ENCODE peak calls at places on chromosomes 3 and 15, in four cellular contexts. U, G, I and X are unnamed samples.
A peak's percentile ranks its signal among the peaks of the same experiment; 100 is the strongest.

GRCh38 chr3:37071921-37072320 is 78.6 kb downstream of the MLH1 start:
- DNase-seq in G (no peak), I (no peak), U (no peak), X (peak; percentile 38)

GRCh38 chr3:186472466-186473008 is 71.6 kb downstream of the CRYGS start:
- DNase-seq in I (peak; percentile 13), U (no peak), G (no peak), X (no peak)

GRCh38 chr3:32276279-32276841 is 37.9 kb downstream of the CMTM8 start:
- DNase-seq in I (peak; percentile 8), G (no peak), U (no peak), X (peak; percentile 66)

GRCh38 chr15:82843561-82843960 is 34.1 kb downstream of the WHAMM start:
- DNase-seq in U (no peak), I (no peak), G (no peak), X (no peak)

GRCh38 chr15:56468271-56468912 is 3.5 kb upstream of the MNS1 start:
- DNase-seq in I (peak; percentile 9), U (no peak), G (no peak), X (no peak)

GRCh38 chr3:52394751-52395502 is 50.0 kb downstream of the SEMA3G start:
- DNase-seq in I (no peak), G (no peak), U (no peak), X (no peak)

GRCh38 chr3:120435621-120436020 is 15.2 kb downstream of the FSTL1 start:
- DNase-seq in I (peak; percentile 73), G (peak; percentile 50), U (no peak), X (no peak)

GRCh38 chr15:71125831-71126453 is 10.7 kb downstream of the THSD4 start:
- DNase-seq in G (no peak), U (no peak), I (peak; percentile 29), X (no peak)

GRCh38 chr3:88059380-88060160 is 515 bp downstream of the ZNF654 start:
- DNase-seq in U (no peak), I (no peak), G (no peak), X (no peak)

GRCh38 chr15:78978601-78979179 is 33.8 kb upstream of the CTSH start:
- DNase-seq in G (no peak), U (no peak), I (no peak), X (no peak)

GRCh38 chr3:61645148-61645547 is 83.8 kb downstream of the PTPRG start:
- DNase-seq in I (no peak), G (no peak), U (no peak), X (no peak)

GRCh38 chr3:71851878-71852277 is 66.9 kb upstream of the PROK2 start:
- DNase-seq in I (no peak), G (no peak), U (no peak), X (no peak)

GRCh38 chr3:71849674-71850073 is 64.7 kb upstream of the PROK2 start:
- DNase-seq in U (no peak), I (no peak), G (no peak), X (no peak)

GRCh38 chr3:71854096-71854495 is 69.1 kb upstream of the PROK2 start:
- DNase-seq in G (no peak), I (no peak), U (no peak), X (no peak)

GRCh38 chr3:71847794-71848193 is 62.8 kb upstream of the PROK2 start:
- DNase-seq in G (no peak), I (no peak), U (no peak), X (no peak)

GRCh38 chr3:71850654-71851053 is 65.7 kb upstream of the PROK2 start:
- DNase-seq in U (no peak), I (no peak), G (no peak), X (no peak)
- H3K9me3 ChIP-seq in U (no peaks in the 10 kb centered on the region), I (no peaks in the 10 kb centered on the region), G (no peaks in the 10 kb centered on the region), X (no peaks in the 10 kb centered on the region)

GRCh38 chr3:140626856-140627255 is 51.0 kb upstream of the TRIM42 start:
- DNase-seq in G (no peak), U (no peak), I (no peak), X (no peak)
- TF ChIP-seq CTCF in G (no peak), U (no peak), I (no peak), X (no peak)

GRCh38 chr15:25091421-25092158 is 136.8 kb downstream of the SNRPN start:
- DNase-seq in U (peak; percentile 13), I (no peak), G (no peak), X (no peak)

GRCh38 chr15:25089577-25089976 is 134.8 kb downstream of the SNRPN start:
- DNase-seq in U (no peak), G (no peak), I (no peak), X (no peak)

GRCh38 chr15:25092661-25093060 is 137.9 kb downstream of the SNRPN start:
- DNase-seq in G (no peak), I (peak; percentile 4), U (no peak), X (no peak)

GRCh38 chr15:25088261-25088790 is 133.5 kb downstream of the SNRPN start:
- DNase-seq in U (peak; percentile 5), I (no peak), G (no peak), X (no peak)

GRCh38 chr15:25090073-25090733 is 135.4 kb downstream of the SNRPN start:
- DNase-seq in G (no peak), U (peak; percentile 11), I (no peak), X (no peak)
- H3K9me3 ChIP-seq in G (peaks cover 13% of the 10 kb centered on the region), U (peaks cover 43% of the 10 kb centered on the region), I (peaks cover 62% of the 10 kb centered on the region), X (no peaks in the 10 kb centered on the region)

GRCh38 chr3:100891033-100891432 is 102.2 kb downstream of the ABI3BP start:
- DNase-seq in I (peak; percentile 82), U (no peak), G (no peak), X (peak; percentile 70)

GRCh38 chr3:100893108-100893507 is 100.1 kb downstream of the ABI3BP start:
- DNase-seq in U (no peak), I (peak; percentile 6), G (no peak), X (peak; percentile 27)

GRCh38 chr3:100896994-100897393 is 96.2 kb downstream of the ABI3BP start:
- DNase-seq in G (no peak), I (no peak), U (no peak), X (no peak)

GRCh38 chr3:100891827-100892226 is 101.4 kb downstream of the ABI3BP start:
- DNase-seq in G (no peak), U (no peak), I (peak; percentile 10), X (no peak)

DNA sequence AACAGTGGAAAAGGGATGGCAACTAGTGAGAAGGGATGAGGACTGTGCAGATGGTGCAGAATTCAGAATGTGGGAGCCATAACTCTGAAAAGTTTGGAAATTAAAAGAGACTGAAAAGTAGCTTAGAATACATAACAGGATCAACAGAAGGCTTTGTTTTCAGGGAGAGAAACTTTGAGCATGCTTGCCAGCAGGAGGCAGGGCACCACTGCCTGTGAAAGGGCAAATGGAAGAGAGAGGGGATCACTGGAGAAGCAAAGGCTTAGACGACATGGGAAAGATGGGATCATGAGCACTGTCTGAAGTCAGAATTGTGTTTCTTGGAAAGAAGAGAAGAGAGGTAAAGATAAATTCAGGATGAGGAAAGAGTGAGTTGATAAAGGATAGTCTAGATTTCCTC is 99.6 kb downstream of the ABI3BP start:
- DNase-seq in G (no peak), U (no peak), I (peak; percentile 66), X (peak; percentile 18)
- TF ChIP-seq CTCF in G (peak; percentile 71), U (no peak), I (peak; percentile 81), X (peak; percentile 85)

DNA sequence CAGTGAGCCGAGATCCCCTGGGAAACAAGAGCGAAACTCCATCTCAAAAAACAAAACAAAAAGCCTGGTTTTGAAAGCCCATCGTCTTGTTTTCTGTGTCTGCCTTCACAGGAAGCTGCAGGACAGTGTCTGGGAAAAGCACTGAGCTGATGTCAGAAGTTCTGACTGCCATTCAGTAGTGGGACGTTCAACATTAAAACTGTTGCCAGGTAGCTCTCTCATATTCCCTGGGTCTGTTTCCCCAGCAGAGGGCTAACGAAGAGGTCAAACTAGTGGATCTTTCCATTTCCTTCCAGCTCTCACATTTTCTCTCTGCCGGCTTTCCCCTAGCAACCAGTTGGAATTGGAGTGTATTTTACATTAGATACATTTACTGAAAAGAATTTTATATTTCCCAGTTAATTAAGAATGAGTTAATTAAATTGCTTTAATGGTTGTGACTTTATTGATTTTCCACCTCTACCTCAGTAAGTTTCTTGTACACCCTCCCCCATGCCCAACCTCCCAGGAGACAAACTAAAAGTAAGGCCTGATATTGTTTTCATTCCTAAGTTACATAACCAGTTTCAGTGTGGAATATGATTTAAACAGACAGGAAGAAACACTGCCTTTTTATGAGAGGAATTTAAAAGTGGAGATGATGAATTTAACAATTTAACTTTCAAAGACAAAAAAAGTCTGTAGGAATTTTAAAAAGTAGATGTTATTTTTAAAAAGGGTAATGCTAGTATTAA is 29.9 kb downstream of the RCN2 start:
- DNase-seq in U (no peak), I (no peak), G (no peak), X (no peak)
- H3K9me3 ChIP-seq in U (no peaks in the 10 kb centered on the region), I (no peaks in the 10 kb centered on the region), G (no peaks in the 10 kb centered on the region), X (no peaks in the 10 kb centered on the region)

DNA sequence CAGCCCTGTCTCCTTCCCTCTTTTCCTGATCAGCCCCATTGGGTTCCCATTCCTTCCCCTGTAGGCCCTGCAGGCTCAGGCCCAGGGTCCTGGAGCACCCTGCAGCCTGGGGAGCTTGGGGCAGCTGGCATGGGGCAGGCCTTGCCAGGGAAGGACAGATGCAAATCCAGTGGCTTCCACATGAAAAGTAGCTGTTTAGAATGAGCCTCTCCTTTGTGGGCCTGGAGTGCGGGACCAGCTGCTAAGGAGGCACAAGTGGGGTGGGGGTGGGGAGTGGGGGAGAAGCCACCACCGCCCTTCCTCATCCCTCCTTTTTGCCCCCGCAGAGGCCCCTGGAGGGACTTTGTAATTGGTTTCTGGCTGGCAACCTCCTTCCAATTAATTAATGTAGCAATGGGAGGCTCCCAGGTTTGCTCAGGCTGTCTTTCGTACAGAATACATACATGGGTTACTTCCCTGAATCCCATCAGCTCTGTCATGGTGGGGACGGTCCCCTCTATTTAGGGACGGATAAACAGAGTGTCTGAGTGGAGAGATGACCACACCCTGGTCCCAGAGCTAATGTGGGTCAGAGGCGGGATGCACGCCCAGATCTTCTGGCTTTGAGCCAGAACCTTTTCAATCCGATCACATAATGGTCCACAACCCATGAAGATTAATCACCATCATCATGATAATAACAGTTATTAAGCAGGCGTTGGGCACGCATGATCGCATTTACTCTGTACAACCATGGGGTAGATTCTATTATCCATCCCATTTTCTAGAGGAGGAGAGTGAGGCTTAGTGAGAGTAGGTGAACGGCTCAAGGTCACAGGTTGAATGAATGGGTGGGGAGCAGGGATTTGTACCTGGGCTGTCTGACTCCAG is 6.1 kb downstream of the CORO2B start:
- DNase-seq in I (no peak), G (no peak), U (no peak), X (no peak)
- TF ChIP-seq CTCF in I (no peak), G (no peak), U (no peak), X (no peak)

GRCh38 chr3:128854382-128854939 is 25.0 kb upstream of the ACAD9 start:
- DNase-seq in G (no peak), I (no peak), U (no peak), X (no peak)

GRCh38 chr3:128858167-128858566 is 21.3 kb upstream of the ACAD9 start:
- DNase-seq in G (no peak), U (no peak), I (no peak), X (no peak)

GRCh38 chr3:128853826-128854225 is 25.6 kb upstream of the ACAD9 start:
- DNase-seq in G (no peak), U (no peak), I (no peak), X (no peak)

GRCh38 chr3:128851601-128852000 is 27.8 kb upstream of the ACAD9 start:
- DNase-seq in I (no peak), U (no peak), G (no peak), X (no peak)

DNA sequence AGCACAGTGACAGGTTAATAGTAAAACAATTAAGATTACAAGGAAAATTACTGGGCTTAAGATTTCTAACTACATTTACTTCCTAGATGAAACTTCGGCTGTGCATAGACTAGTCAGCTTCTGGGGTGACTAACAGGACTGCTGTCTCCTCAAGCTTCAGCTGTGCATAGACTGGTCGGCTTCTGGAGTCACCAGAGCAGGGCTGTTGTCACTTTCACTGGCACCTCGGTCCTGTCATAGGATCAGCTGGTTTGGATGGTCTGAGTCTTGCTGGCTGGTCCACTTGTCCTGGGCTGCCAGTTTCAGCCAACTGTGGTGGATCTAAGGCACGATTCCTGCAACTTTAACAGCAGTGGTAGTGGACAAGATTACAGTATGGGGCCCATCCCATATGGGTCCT is 23.8 kb upstream of the ACAD9 start:
- DNase-seq in G (no peak), I (no peak), U (no peak), X (no peak)
- H3K9me3 ChIP-seq in G (peaks cover 15% of the 10 kb centered on the region), I (peaks cover 38% of the 10 kb centered on the region), U (peaks cover 19% of the 10 kb centered on the region), X (no peaks in the 10 kb centered on the region)